ENCODE peak calls at places on chromosomes 7 and 10, in eight cellular contexts. S is PC-9, F is Panc1, M is Peyer's patch, D is colonic mucosa, G is heart right ventricle, P is heart left ventricle, K is suprapubic skin. U is an unnamed sample. For H3K4me1, the result is how much of the 10 kb centered on the place peaks cover.

GRCh38 chr7:148941598-148942280 is 57.6 kb upstream of the EZH2 start:
- DNase-seq in S (peak), F (peak), P (peak), D (peak), G (peak), K (peak), M (peak), U (peak)

GRCh38 chr7:150308575-150308974 is 14.6 kb upstream of the LRRC61 start:
- DNase-seq in M (no peak), K (no peak), F (no peak), S (peak), D (no peak), P (no peak), G (no peak), U (no peak)

GRCh38 chr10:104067525-104067924 is 18.2 kb downstream of the COL17A1 start:
- DNase-seq in M (no peak), F (no peak), D (no peak), P (no peak), G (no peak), S (no peak), K (no peak), U (no peak)

GRCh38 chr10:116721991-116722392 is 20.4 kb downstream of the HSPA12A start:
- DNase-seq in M (no peak), S (no peak), D (no peak), K (peak), F (no peak), P (no peak), G (no peak), U (no peak)

GRCh38 chr7:151000886-151001495 is 10.2 kb downstream of the NOS3 start:
- DNase-seq in M (no peak), G (no peak), K (no peak), D (no peak), F (no peak), P (no peak), S (no peak), U (no peak)

GRCh38 chr7:5428470-5429252 is 5.0 kb upstream of the TNRC18 start:
- DNase-seq in S (peak), P (peak), M (no peak), G (peak), D (peak), K (peak), F (no peak), U (peak)

GRCh38 chr7:91098566-91098965 is 165.7 kb upstream of the FZD1 start:
- DNase-seq in G (no peak), K (no peak), M (no peak), D (no peak), P (no peak), S (no peak), F (no peak), U (no peak)

GRCh38 chr10:80260295-80261243 is 28.9 kb downstream of the MAT1A start:
- DNase-seq in K (no peak), F (peak), G (no peak), D (peak), M (no peak), P (no peak), S (no peak), U (no peak)

GRCh38 chr7:131802195-131802594 is 245.8 kb upstream of the PODXL start:
- DNase-seq in F (no peak), G (no peak), S (no peak), M (no peak), D (no peak), P (no peak), K (no peak), U (no peak)

GRCh38 chr10:24208661-24209420 is at the start of gene KIAA1217:
- DNase-seq in P (peak), G (peak), D (peak), F (no peak), S (no peak), K (no peak), M (no peak), U (no peak)

GRCh38 chr10:37816290-37816689 is 41.1 kb downstream of the ZNF248 start:
- DNase-seq in F (no peak), D (no peak), M (no peak), P (no peak), G (no peak), K (no peak), S (no peak), U (no peak)

GRCh38 chr10:7826971-7827370 is 8.7 kb downstream of the TAF3 start:
- DNase-seq in K (no peak), D (no peak), G (no peak), M (no peak), F (no peak), S (no peak), P (no peak), U (no peak)

GRCh38 chr7:130897515-130898419 is 163.8 kb upstream of the KLF14 start:
- DNase-seq in S (no peak), M (peak), D (no peak), G (no peak), F (no peak), P (no peak), K (no peak), U (no peak)

GRCh38 chr10:119429771-119430170 is 112.7 kb downstream of the RGS10 start:
- DNase-seq in G (no peak), F (no peak), K (no peak), D (no peak), P (peak), S (no peak), M (no peak), U (no peak)

GRCh38 chr7:33050425-33051318 is 11.9 kb downstream of the NT5C3A start:
- DNase-seq in D (peak), P (no peak), G (no peak), M (no peak), F (no peak), K (no peak), S (peak), U (no peak)

GRCh38 chr7:5143106-5143505 is 46.9 kb upstream of the WIPI2 start:
- DNase-seq in F (no peak), M (no peak), D (no peak), G (no peak), S (no peak), K (no peak), P (no peak), U (no peak)

GRCh38 chr10:63166742-63167258 is 33.7 kb downstream of the NRBF2 start:
- DNase-seq in K (no peak), M (no peak), D (peak), P (no peak), F (peak), G (peak), S (peak), U (no peak)

GRCh38 chr7:54967384-54967783 is 51.4 kb upstream of the EGFR start:
- DNase-seq in P (no peak), D (no peak), F (peak), S (peak), K (no peak), G (no peak), M (no peak), U (no peak)

GRCh38 chr7:73423519-73424485 is 9.8 kb upstream of the FZD9 start:
- DNase-seq in M (no peak), F (no peak), D (no peak), G (peak), S (no peak), K (no peak), P (no peak), U (no peak)

GRCh38 chr7:46281071-46281470 is 360.0 kb upstream of the IGFBP3 start:
- DNase-seq in F (no peak), D (no peak), K (no peak), S (peak), P (no peak), G (no peak), M (no peak), U (no peak)

GRCh38 chr10:68470300-68470699 is 1.5 kb downstream of the DNA2 start:
- DNase-seq in K (no peak), S (no peak), G (no peak), D (no peak), M (no peak), P (no peak), F (no peak), U (no peak)

GRCh38 chr7:114973147-114973546 is 51.3 kb downstream of the MDFIC start:
- DNase-seq in F (no peak), M (no peak), D (no peak), S (no peak), G (no peak), K (no peak), P (no peak), U (no peak)

GRCh38 chr7:46153583-46153950 is 232.5 kb upstream of the IGFBP3 start:
- DNase-seq in P (no peak), K (no peak), S (no peak), G (no peak), M (no peak), D (no peak), F (no peak), U (no peak)

GRCh38 chr10:828191-828590 is 103.3 kb downstream of the LARP4B start:
- DNase-seq in D (no peak), G (no peak), M (no peak), S (no peak), K (no peak), P (no peak), F (no peak), U (no peak)

GRCh38 chr7:137771679-137772078 is 75.1 kb downstream of the DGKI start:
- DNase-seq in P (no peak), K (no peak), G (no peak), M (no peak), S (no peak), F (peak), D (no peak), U (no peak)

GRCh38 chr7:19725770-19726169 is 16.9 kb upstream of the POLR1F start:
- DNase-seq in K (no peak), S (no peak), M (no peak), D (no peak), P (no peak), F (no peak), G (no peak), U (no peak)

GRCh38 chr10:110620108-110620719 is 23.9 kb upstream of the RBM20 start:
- DNase-seq in M (no peak), G (no peak), K (no peak), D (no peak), P (no peak), S (no peak), F (no peak), U (no peak)

GRCh38 chr10:104614245-104614831 is 26.8 kb upstream of the SORCS3 start:
- DNase-seq in F (no peak), G (no peak), D (peak), M (no peak), K (no peak), P (no peak), S (no peak), U (no peak)

GRCh38 chr7:52799817-52800216 is 235.6 kb upstream of the POM121L12 start:
- DNase-seq in D (no peak), G (no peak), F (no peak), M (no peak), S (no peak), P (peak), K (no peak), U (no peak)

GRCh38 chr7:34755008-34755407 is 97.0 kb downstream of the NPSR1 start:
- DNase-seq in G (no peak), S (no peak), M (no peak), K (no peak), F (no peak), P (no peak), D (no peak), U (no peak)

GRCh38 chr10:62895058-62895457 is 78.9 kb upstream of the EGR2 start:
- DNase-seq in K (no peak), S (no peak), P (no peak), G (no peak), M (no peak), F (no peak), D (no peak), U (no peak)

GRCh38 chr7:80218723-80219122 is 84.1 kb downstream of the GNAI1 start:
- DNase-seq in K (no peak), D (no peak), S (peak), F (peak), M (no peak), G (no peak), P (no peak), U (no peak)

GRCh38 chr7:33798671-33799325 is 106.5 kb upstream of the BMPER start:
- DNase-seq in K (no peak), F (no peak), M (no peak), D (no peak), G (no peak), P (no peak), S (no peak), U (no peak)

GRCh38 chr7:106485919-106486318 is 175.0 kb downstream of the CCDC71L start:
- DNase-seq in D (no peak), M (no peak), P (no peak), F (no peak), S (no peak), K (no peak), G (no peak), U (no peak)

GRCh38 chr10:34722404-34722803 is 92.7 kb downstream of the PARD3 start:
- DNase-seq in M (no peak), K (no peak), G (no peak), D (no peak), P (no peak), F (no peak), S (no peak), U (no peak)
- H3K4me1 ChIP-seq in M (under half), K (half or more), G (under half), D (under half), P (under half), F (under half), S (under half), U (under half)

DNA sequence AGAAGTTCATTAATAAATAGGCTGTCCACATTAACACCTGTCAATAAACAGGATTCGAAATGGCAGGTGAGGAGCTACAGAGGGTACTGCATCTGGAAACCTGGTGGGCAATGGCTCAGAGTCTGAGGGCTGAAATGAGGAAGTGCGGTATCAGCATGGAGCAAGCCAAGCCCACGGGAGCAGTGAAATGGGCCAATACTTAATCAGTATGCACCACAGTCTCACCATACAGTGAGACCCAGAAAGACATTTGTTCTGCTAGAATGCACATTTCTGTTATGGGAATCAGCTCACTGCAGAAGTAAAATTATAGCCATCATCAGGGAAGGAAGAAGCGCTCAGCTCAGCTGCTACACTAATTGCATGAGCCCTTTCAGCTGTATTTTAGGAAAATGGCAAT is 44.0 kb upstream of the PIK3AP1 start:
- DNase-seq in S (no peak), K (no peak), D (no peak), P (no peak), F (no peak), M (peak), G (no peak), U (no peak)
- TF ChIP-seq CTCF in S (no peak), K (no peak), D (no peak), P (no peak), F (no peak), M (no peak), G (no peak), U (no peak)

GRCh38 chr10:132788831-132789219 is 2.9 kb upstream of the NKX6-2 start:
- DNase-seq in P (no peak), G (no peak), M (no peak), F (no peak), S (no peak), K (no peak), D (no peak), U (no peak)
- H3K4me3 ChIP-seq in P (no peak), G (no peak), M (no peak), F (no peak), S (no peak), K (no peak), D (no peak), U (no peak)

GRCh38 chr7:50412958-50413357 is 37.2 kb downstream of the FIGNL1 start:
- DNase-seq in P (no peak), F (no peak), M (peak), G (no peak), D (no peak), K (no peak), S (no peak), U (no peak)
- H3K4me1 ChIP-seq in P (under half), F (under half), M (under half), G (under half), D (under half), K (under half), S (under half), U (under half)

GRCh38 chr10:120824864-120825263 is 26.3 kb upstream of the WDR11 start:
- DNase-seq in D (peak), G (no peak), M (no peak), P (no peak), S (no peak), K (no peak), F (peak), U (no peak)
- TF ChIP-seq CTCF in D (peak), G (peak), M (peak), P (no peak), S (no peak), K (peak), F (peak), U (no peak)